ENCODE peak calls at places on chromosomes 2 and 18, in four cellular contexts. F is stimulated activated CD8-positive, alpha-beta memory T cell treated with anti-CD3 and anti-CD28 coated beads, Interleukin-15, amount 100 ng/mL, for 4 hours; J is RWPE1; N is NCI-H1092 treated with DMSO at 0.1 percent for 48 hours. O is an unnamed sample.

GRCh38 chr2:100623033-100623715 is 60.4 kb downstream of the PDCL3 start:
- DNase-seq in F (no peak), J (no peak), N (no peak), O (no peak)

GRCh38 chr2:217568289-217568985 is 434.4 kb downstream of the TNS1 start:
- DNase-seq in F (no peak), J (no peak), N (no peak), O (no peak)

GRCh38 chr2:15943914-15944313 is 3.6 kb downstream of the MYCN start:
- DNase-seq in F (no peak), J (no peak), N (peak; percentile 6), O (no peak)

GRCh38 chr2:155994315-155994714 is 338.2 kb downstream of the NR4A2 start:
- DNase-seq in F (no peak), J (no peak), N (no peak), O (no peak)

GRCh38 chr2:174088706-174089105 is 123.5 kb upstream of the SP3 start:
- DNase-seq in F (no peak), J (no peak), N (no peak), O (no peak)

GRCh38 chr2:110931648-110932047 is 189.1 kb upstream of the BCL2L11 start:
- DNase-seq in F (no peak), J (peak; percentile 20), N (no peak), O (no peak)

GRCh38 chr2:169479257-169480078 is at the start of gene BBS5:
- DNase-seq in F (peak; percentile 33), J (peak; percentile 60), N (peak; percentile 66), O (peak; percentile 33)

GRCh38 chr2:165877565-165878550 is 75.7 kb downstream of the TTC21B start:
- DNase-seq in F (no peak), J (no peak), N (no peak), O (no peak)

GRCh38 chr2:238955648-238956531 is 108.0 kb downstream of the TWIST2 start:
- DNase-seq in F (no peak), J (peak; percentile 27), N (no peak), O (no peak)

GRCh38 chr2:96498023-96498431 is 7.1 kb downstream of the NEURL3 start:
- DNase-seq in F (no peak), J (no peak), N (peak; percentile 2), O (no peak)

GRCh38 chr2:33240178-33240577 is 236.3 kb upstream of the RASGRP3 start:
- DNase-seq in F (no peak), J (peak; percentile 23), N (no peak), O (no peak)

GRCh38 chr18:56233595-56233994 is 404.8 kb downstream of the TXNL1 start:
- DNase-seq in F (no peak), J (peak; percentile 25), N (no peak), O (no peak)

GRCh38 chr2:69830045-69830905 is 815 bp downstream of the GMCL1 start:
- DNase-seq in F (peak; percentile 8), J (peak; percentile 28), N (no peak), O (no peak)

GRCh38 chr2:72114693-72115051 is 33.0 kb downstream of the CYP26B1 start:
- DNase-seq in F (no peak), J (no peak), N (no peak), O (no peak)

GRCh38 chr2:102703748-102704147 is 58.1 kb upstream of the TMEM182 start:
- DNase-seq in F (no peak), J (peak; percentile 65), N (no peak), O (peak; percentile 39)

GRCh38 chr2:20584637-20585321 is 66.1 kb downstream of the HS1BP3 start:
- DNase-seq in F (no peak), J (peak; percentile 78), N (no peak), O (peak; percentile 59)

GRCh38 chr2:42031783-42032620 is 15.8 kb upstream of the PKDCC start:
- DNase-seq in F (no peak), J (no peak), N (no peak), O (no peak)

GRCh38 chr2:213451542-213452256 is 167.4 kb downstream of the SPAG16 start:
- DNase-seq in F (no peak), J (no peak), N (no peak), O (no peak)

GRCh38 chr2:230899786-230900185 is 25.3 kb downstream of the GPR55 start:
- DNase-seq in F (no peak), J (no peak), N (no peak), O (no peak)

GRCh38 chr2:99890616-99891259 is 251.7 kb downstream of the AFF3 start:
- DNase-seq in F (no peak), J (no peak), N (no peak), O (no peak)

GRCh38 chr2:238090887-238091286 is 9.3 kb upstream of the ESPNL start:
- DNase-seq in F (no peak), J (no peak), N (no peak), O (no peak)

GRCh38 chr2:38123862-38124261 is 47.9 kb upstream of the CYP1B1 start:
- DNase-seq in F (no peak), J (no peak), N (no peak), O (no peak)

GRCh38 chr2:224884188-224884587 is 158.1 kb downstream of the DOCK10 start:
- DNase-seq in F (no peak), J (peak; percentile 6), N (no peak), O (no peak)

GRCh38 chr2:222024934-222025890 is 273.6 kb downstream of the PAX3 start:
- DNase-seq in F (no peak), J (peak; percentile 36), N (peak; percentile 51), O (peak; percentile 8)

GRCh38 chr18:8260847-8261246 is 348.4 kb upstream of the RAB12 start:
- DNase-seq in F (no peak), J (no peak), N (no peak), O (no peak)

GRCh38 chr2:232235716-232236115 is 142.8 kb upstream of the ALPP start:
- DNase-seq in F (no peak), J (no peak), N (no peak), O (no peak)

GRCh38 chr2:11397513-11397912 is 53.1 kb upstream of the ROCK2 start:
- DNase-seq in F (no peak), J (no peak), N (no peak), O (no peak)

GRCh38 chr18:45467307-45467706 is 148.0 kb upstream of the SLC14A2 start:
- DNase-seq in F (no peak), J (no peak), N (no peak), O (no peak)

GRCh38 chr2:238727585-238728321 is 120.1 kb upstream of the TWIST2 start:
- DNase-seq in F (no peak), J (peak; percentile 33), N (no peak), O (no peak)

GRCh38 chr2:197985029-197985428 is 180.6 kb downstream of the PLCL1 start:
- DNase-seq in F (no peak), J (no peak), N (no peak), O (no peak)

GRCh38 chr2:190948671-190949070 is 65.3 kb downstream of the STAT1 start:
- DNase-seq in F (no peak), J (no peak), N (no peak), O (no peak)

GRCh38 chr2:234761910-234762309 is 189.9 kb upstream of the SH3BP4 start:
- DNase-seq in F (no peak), J (no peak), N (no peak), O (no peak)